ENCODE peak calls at places on chromosomes 4 and X, in five cellular contexts. J, Z, E, V and W are unnamed samples.

GRCh38 chrX:68920541-68920940 is 91.7 kb downstream of the EFNB1 start:
- DNase-seq in V (no peak), E (no peak), Z (no peak), J (no peak), W (no peak)

GRCh38 chrX:70331161-70331560 is 41.3 kb downstream of the KIF4A start:
- DNase-seq in Z (no peak), J (no peak), E (no peak), V (no peak), W (no peak)

GRCh38 chr4:8269535-8270417 is at the start of gene HTRA3:
- DNase-seq in E (no peak), J (no peak), Z (no peak), V (no peak), W (no peak)

GRCh38 chr4:126338572-126338971 is 1023.8 kb downstream of the FAT4 start:
- DNase-seq in V (no peak), E (peak; percentile 3), J (no peak), Z (no peak), W (no peak)

GRCh38 chr4:110049951-110050925 is 137.6 kb downstream of the EGF start:
- DNase-seq in Z (peak; percentile 8), V (peak; percentile 48), E (peak; percentile 38), J (peak; percentile 30), W (no peak)

GRCh38 chrX:133185119-133185518 is 33.0 kb downstream of the TFDP3 start:
- DNase-seq in V (no peak), Z (no peak), J (no peak), E (no peak), W (no peak)

GRCh38 chr4:10587697-10588096 is 96.9 kb downstream of the CLNK start:
- DNase-seq in V (no peak), Z (no peak), J (no peak), E (no peak), W (no peak)

GRCh38 chrX:18828832-18829404 is 121.5 kb downstream of the PPEF1 start:
- DNase-seq in J (peak; percentile 28), Z (no peak), V (peak; percentile 9), E (no peak), W (no peak)

GRCh38 chr4:56360071-56360470 is 27.2 kb downstream of the AASDH start:
- DNase-seq in J (no peak), E (no peak), Z (no peak), V (no peak), W (no peak)

GRCh38 chr4:2330119-2331042 is 68.5 kb upstream of the MXD4 start:
- DNase-seq in Z (no peak), E (no peak), J (no peak), V (no peak), W (peak; percentile 42)

DNA sequence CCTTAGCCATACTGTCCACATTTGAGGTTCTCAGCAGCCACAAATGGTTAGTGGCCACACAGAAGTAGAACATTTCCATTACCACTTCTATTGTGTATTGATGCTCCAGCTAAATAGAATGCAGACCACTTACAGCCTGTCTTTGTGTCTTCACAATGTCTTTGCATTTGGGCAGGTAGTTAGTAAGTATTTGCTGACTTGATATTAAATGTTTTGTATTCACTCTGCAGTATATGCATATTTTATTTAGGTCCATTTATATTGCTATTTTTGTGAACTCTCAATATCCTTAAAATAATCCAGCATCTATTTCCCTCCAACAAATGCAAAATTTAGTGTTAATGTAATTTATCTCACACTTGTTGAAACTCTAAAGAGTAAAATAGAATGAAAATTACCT is 26.6 kb downstream of the ANAPC4 start:
- DNase-seq in Z (no peak), V (no peak), E (no peak), J (no peak), W (no peak)
- TF ChIP-seq GABPA in Z (no peak), V (no peak), E (no peak), J (no peak), W (no peak)

GRCh38 chr4:6920174-6920573 is 10.5 kb downstream of the TBC1D14 start:
- DNase-seq in E (no peak), Z (no peak), J (no peak), V (no peak), W (no peak)

GRCh38 chr4:6917445-6918241 is 8.0 kb downstream of the TBC1D14 start:
- DNase-seq in V (peak; percentile 75), J (peak; percentile 95), Z (no peak), E (peak; percentile 56), W (peak; percentile 94)

GRCh38 chr4:6916069-6916586 is 6.5 kb downstream of the TBC1D14 start:
- DNase-seq in V (no peak), E (no peak), J (no peak), Z (no peak), W (no peak)

GRCh38 chr4:6916587-6917444 is 7.2 kb downstream of the TBC1D14 start:
- DNase-seq in Z (no peak), V (peak; percentile 84), E (no peak), J (no peak), W (peak; percentile 79)

DNA sequence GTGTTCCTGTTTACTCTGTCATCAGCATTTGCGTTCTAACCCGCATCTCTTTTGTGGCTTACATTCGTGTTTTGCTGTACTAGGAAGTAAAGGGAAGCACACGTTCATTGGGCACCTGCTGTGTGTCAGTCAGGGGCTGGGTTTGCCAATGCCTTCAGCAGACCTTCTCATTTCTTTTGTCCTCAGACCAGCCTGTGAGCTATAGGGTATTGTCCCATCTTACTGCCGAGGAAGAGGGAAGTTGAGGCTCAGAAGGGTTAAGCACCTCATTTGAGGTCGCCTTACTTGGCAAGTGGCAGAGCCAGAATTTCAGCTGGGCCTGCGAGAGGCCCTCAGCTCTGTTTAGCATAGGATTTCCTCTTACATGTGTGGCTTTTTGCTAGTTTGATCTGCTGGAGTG is 8.7 kb downstream of the TBC1D14 start:
- DNase-seq in Z (no peak), J (no peak), E (no peak), V (no peak), W (no peak)
- TF ChIP-seq REST in Z (no peak), J (no peak), E (no peak), V (no peak), W (no peak)

DNA sequence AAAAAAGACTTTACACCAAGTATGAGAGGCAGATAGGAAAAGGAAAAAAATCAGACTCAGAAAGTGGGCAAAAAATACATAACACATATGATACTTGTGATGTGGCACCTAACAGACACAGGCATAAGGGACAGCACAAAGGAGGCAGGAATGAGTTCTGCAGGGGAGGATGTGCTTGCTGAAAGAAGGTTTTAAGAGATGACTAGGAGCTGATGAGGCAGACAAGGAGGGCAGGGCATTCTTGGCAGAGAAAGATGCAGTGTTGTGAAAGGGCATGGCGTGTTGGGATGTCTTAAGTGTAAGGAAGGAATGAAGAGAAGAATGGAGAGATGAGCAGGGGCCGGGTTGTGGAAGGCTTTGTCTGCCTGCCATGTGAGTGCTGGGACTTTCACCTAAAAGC is 49.7 kb upstream of the TMEM154 start:
- DNase-seq in V (no peak), Z (no peak), E (no peak), J (no peak), W (no peak)
- TF ChIP-seq POLR2AphosphoS5 in V (no peak), Z (no peak), E (no peak), J (no peak), W (no peak)

DNA sequence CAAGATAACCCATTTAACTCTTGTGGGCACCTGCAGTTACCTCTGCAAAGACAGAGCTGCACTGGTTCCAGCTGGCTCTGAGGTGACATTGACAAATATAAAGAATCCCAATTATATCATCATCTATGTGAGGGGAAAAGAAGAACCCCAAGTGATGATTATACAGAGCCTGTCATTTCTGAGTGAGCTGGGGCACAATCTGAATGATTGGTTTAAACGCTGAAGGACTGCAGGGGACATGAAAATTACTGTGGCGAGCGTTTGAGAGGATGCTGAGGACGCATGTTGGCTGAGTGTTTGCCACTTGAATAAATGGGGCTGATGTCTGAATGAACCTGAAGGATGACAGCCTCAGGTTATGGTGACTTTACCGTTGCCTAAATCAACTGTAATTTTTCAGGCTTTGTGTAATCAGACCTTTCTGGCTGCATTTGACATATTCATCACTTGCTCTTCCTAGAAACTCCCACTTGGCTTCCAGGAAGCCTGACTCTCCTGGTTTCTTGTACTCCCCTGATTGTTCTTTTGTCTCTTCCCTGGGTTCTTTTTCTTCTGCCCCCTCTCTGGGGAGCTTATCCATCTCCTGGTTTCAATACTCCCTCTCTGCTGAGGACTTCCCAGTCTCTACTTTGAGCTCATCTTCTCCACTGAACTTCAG is 4.1 kb upstream of the HSD17B10 start:
- DNase-seq in Z (no peak), J (no peak), E (no peak), V (no peak), W (no peak)
- TF ChIP-seq GABPA in Z (no peak), J (no peak), E (no peak), V (no peak), W (no peak)

DNA sequence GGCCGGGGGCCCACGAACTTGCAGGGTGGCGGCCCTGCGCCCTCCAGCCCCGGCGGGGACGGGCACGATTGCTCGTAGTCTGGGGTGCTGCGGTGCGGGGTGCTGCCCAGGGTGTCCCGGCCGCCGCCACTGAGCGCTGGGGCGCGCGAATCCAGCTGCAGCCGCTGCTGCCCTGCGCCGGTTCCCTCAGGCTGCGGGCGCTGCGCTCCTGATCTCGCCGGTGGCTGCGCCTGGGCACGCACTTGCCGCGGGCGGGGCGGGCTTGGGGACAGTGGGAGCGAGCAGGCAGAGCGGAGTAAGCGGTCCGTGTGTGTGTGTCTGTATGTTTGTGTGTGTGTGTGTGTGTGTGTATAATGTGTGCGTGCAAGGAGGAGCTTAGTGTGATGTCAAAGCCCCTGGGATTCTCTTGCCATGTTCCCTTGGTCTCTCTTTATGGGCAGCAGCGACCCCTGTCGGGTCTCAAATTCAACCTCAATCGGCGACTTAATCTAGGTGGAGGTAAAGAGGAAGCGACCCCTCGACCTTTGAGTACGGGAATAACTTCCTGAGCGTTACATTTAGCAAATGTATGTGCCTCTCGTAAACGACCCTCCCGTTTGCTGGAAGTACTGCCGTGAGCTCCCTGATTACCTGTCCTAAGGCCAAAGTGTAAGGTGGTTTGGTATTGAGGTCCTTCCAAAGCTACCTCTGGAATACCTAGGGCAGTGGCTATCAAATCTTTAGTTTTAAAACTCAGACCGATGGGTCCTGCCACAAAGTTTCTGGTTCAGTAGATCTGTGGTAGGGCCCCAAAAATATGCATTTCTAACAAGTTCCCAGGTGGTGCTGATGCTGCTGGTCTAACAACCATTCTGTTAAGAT is at the start of gene RNF150:
- DNase-seq in V (peak; percentile 34), E (peak; percentile 87), Z (peak; percentile 9), J (peak; percentile 65), W (peak; percentile 51)
- TF ChIP-seq REST in V (no peak), E (no peak), Z (no peak), J (no peak), W (no peak)